ENCODE peak calls at places on chromosomes 5 and 9, in five cellular contexts. C, J, R, E and L are unnamed samples.

GRCh38 chr5:149765932-149766331 is 35.8 kb downstream of the PPARGC1B start:
- DNase-seq in C (no peak), J (no peak), R (peak), E (no peak), L (no peak)

GRCh38 chr5:16406630-16407029 is 59.0 kb downstream of the ZNF622 start:
- DNase-seq in C (no peak), J (no peak), R (no peak), E (no peak), L (no peak)

GRCh38 chr5:135119497-135119896 is 85.5 kb upstream of the PITX1 start:
- DNase-seq in C (no peak), J (no peak), R (no peak), E (no peak), L (no peak)

GRCh38 chr5:146091881-146092280 is 13.5 kb downstream of the PLAC8L1 start:
- DNase-seq in C (no peak), J (no peak), R (no peak), E (no peak), L (no peak)

GRCh38 chr5:172284275-172284971 is 859 bp upstream of the UBTD2 start:
- DNase-seq in C (no peak), J (no peak), R (peak), E (no peak), L (no peak)

GRCh38 chr5:123124495-123125171 is 35.6 kb downstream of the PRDM6 start:
- DNase-seq in C (no peak), J (no peak), R (no peak), E (no peak), L (no peak)

GRCh38 chr5:93532370-93532769 is 48.6 kb downstream of the NR2F1-AS1 start:
- DNase-seq in C (no peak), J (peak), R (no peak), E (no peak), L (no peak)

GRCh38 chr5:27020965-27021364 is 17.4 kb downstream of the CDH9 start:
- DNase-seq in C (no peak), J (peak), R (no peak), E (no peak), L (no peak)

GRCh38 chr9:109315889-109316640 is 4.8 kb downstream of the EPB41L4B start:
- DNase-seq in C (peak), J (peak), R (no peak), E (no peak), L (no peak)

GRCh38 chr5:36569456-36569855 is 37.0 kb upstream of the SLC1A3 start:
- DNase-seq in C (no peak), J (no peak), R (no peak), E (no peak), L (no peak)

GRCh38 chr9:134390537-134390936 is 64.3 kb downstream of the RXRA start:
- DNase-seq in C (no peak), J (no peak), R (no peak), E (no peak), L (no peak)
- TF ChIP-seq SMC3 in C (no peak), J (no peak), R (no peak), E (no peak), L (no peak)

DNA sequence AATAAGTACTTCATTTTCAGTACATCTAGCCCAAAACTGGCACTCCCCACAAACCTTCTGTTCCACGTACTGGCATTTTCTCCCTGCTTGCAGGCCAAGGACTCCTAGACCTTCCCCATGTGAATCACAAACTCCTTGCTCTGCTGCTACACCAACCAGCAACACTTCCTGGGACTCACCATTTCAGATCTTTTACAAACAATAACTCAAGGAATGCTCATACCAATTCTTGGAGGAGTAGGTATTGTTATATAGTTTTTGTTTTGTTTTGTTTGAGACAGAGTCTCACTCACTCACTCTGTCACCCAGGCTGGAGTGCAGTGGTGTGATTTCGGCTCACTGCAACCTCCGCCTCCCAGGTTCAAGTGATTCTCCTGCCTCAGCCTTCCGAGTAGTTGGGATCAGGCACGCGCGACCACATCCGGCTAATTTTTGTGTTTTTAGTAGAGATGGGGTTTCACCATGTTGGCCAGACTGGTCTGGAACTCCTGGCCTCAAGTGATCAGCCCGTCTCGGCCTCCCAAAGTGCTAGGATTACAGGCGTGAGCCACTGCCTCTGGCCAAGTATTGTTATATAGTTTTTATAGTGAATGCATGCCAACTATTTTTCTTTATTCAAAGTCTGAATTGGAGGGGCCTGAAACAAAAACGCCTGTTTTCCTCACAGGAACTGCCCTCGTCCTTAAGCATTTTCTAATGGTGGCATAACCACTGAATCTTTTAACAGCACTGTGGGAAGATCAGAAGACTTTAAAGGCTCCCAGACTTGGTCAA is 210.8 kb downstream of the TSSK1B start:
- DNase-seq in C (no peak), J (no peak), R (no peak), E (no peak), L (no peak)
- TF ChIP-seq SMC3 in C (no peak), J (no peak), R (no peak), E (no peak), L (no peak)

GRCh38 chr5:177540438-177540837 is 13.9 kb downstream of the FAM193B start:
- DNase-seq in C (no peak), J (no peak), R (no peak), E (no peak), L (no peak)
- TF ChIP-seq SMC3 in C (no peak), J (no peak), R (no peak), E (no peak), L (no peak)

GRCh38 chr5:18375637-18376036 is 741.4 kb downstream of the TAF11L14 start:
- DNase-seq in C (no peak), J (no peak), R (no peak), E (no peak), L (peak)
- TF ChIP-seq SMC3 in C (no peak), J (no peak), R (no peak), E (no peak), L (no peak)

GRCh38 chr5:69502375-69503143 is 10.0 kb downstream of the OCLN start:
- DNase-seq in C (no peak), J (peak), R (no peak), E (no peak), L (no peak)
- TF ChIP-seq SMC3 in C (no peak), J (no peak), R (no peak), E (no peak), L (no peak)

GRCh38 chr5:96753017-96753397 is 54.7 kb downstream of the ERAP1 start:
- DNase-seq in C (no peak), J (no peak), R (no peak), E (no peak), L (no peak)

GRCh38 chr5:96753848-96754247 is 53.9 kb downstream of the ERAP1 start:
- DNase-seq in C (no peak), J (no peak), R (no peak), E (no peak), L (peak)

GRCh38 chr5:96752341-96753016 is 55.3 kb downstream of the ERAP1 start:
- DNase-seq in C (peak), J (peak), R (peak), E (no peak), L (peak)

GRCh38 chr5:96758621-96759020 is 49.1 kb downstream of the ERAP1 start:
- DNase-seq in C (no peak), J (peak), R (no peak), E (no peak), L (no peak)

GRCh38 chr5:96756985-96757384 is 50.8 kb downstream of the ERAP1 start:
- DNase-seq in C (no peak), J (no peak), R (no peak), E (no peak), L (no peak)
- TF ChIP-seq SMC3 in C (no peak), J (no peak), R (no peak), E (no peak), L (no peak)

GRCh38 chr9:123478160-123478559 is 122.2 kb downstream of the CRB2 start:
- DNase-seq in C (no peak), J (no peak), R (no peak), E (no peak), L (no peak)

GRCh38 chr9:123471843-123472570 is 116.0 kb downstream of the CRB2 start:
- DNase-seq in C (no peak), J (no peak), R (no peak), E (no peak), L (no peak)

GRCh38 chr9:123473226-123473625 is 117.2 kb downstream of the CRB2 start:
- DNase-seq in C (no peak), J (no peak), R (no peak), E (no peak), L (peak)

GRCh38 chr9:123478967-123479602 is 123.1 kb downstream of the CRB2 start:
- DNase-seq in C (no peak), J (no peak), R (no peak), E (no peak), L (no peak)

GRCh38 chr9:123475407-123475806 is 119.4 kb downstream of the CRB2 start:
- DNase-seq in C (no peak), J (no peak), R (no peak), E (no peak), L (no peak)
- TF ChIP-seq SMC3 in C (no peak), J (no peak), R (no peak), E (no peak), L (no peak)

GRCh38 chr5:1188464-1188863 is 12.9 kb upstream of the SLC6A19 start:
- DNase-seq in C (no peak), J (no peak), R (no peak), E (no peak), L (no peak)
- TF ChIP-seq SMC3 in C (no peak), J (no peak), R (no peak), E (no peak), L (no peak)

GRCh38 chr9:76905661-76905983 is 292 bp downstream of the PRUNE2 start:
- DNase-seq in C (no peak), J (no peak), R (no peak), E (no peak), L (no peak)

GRCh38 chr9:76902395-76902794 is 3.5 kb downstream of the PRUNE2 start:
- DNase-seq in C (no peak), J (no peak), R (no peak), E (no peak), L (no peak)

GRCh38 chr9:76904661-76905457 is 1.1 kb downstream of the PRUNE2 start:
- DNase-seq in C (no peak), J (no peak), R (no peak), E (no peak), L (no peak)

GRCh38 chr9:76901801-76902200 is 4.1 kb downstream of the PRUNE2 start:
- DNase-seq in C (no peak), J (no peak), R (no peak), E (no peak), L (no peak)

GRCh38 chr9:76905984-76906861 is at the start of gene PRUNE2:
- DNase-seq in C (no peak), J (peak), R (peak), E (no peak), L (peak)
- TF ChIP-seq SMC3 in C (no peak), J (no peak), R (no peak), E (no peak), L (no peak)

GRCh38 chr9:86246752-86247161 is 12.7 kb downstream of the C9orf153 start:
- DNase-seq in C (no peak), J (no peak), R (no peak), E (peak), L (no peak)
- TF ChIP-seq SMC3 in C (no peak), J (no peak), R (no peak), E (peak), L (no peak)